ENCODE peak calls at places on chromosomes 12 and 14, in six cellular contexts. O is WTC11, W is aorta, D is NCI-H1930, R is T follicular helper cell, Q is adrenal gland. E is an unnamed sample.

GRCh38 chr12:49705479-49706267 is 1.5 kb downstream of the FMNL3 start:
- DNase-seq in R (no peak), O (peak), D (no peak), Q (peak), W (peak), E (peak)

GRCh38 chr12:32493282-32493681 is 93.9 kb downstream of the FGD4 start:
- DNase-seq in W (no peak), Q (no peak), D (no peak), R (no peak), O (no peak), E (no peak)

GRCh38 chr14:65949711-65950516 is 536.3 kb upstream of the CCDC196 start:
- DNase-seq in O (no peak), D (no peak), R (no peak), W (no peak), Q (peak), E (peak)

GRCh38 chr14:72023128-72024042 is 91.2 kb downstream of the RGS6 start:
- DNase-seq in R (no peak), D (no peak), O (no peak), W (no peak), Q (no peak), E (no peak)

GRCh38 chr12:60106207-60106606 is 510.4 kb downstream of the SLC16A7 start:
- DNase-seq in D (no peak), O (no peak), R (no peak), W (no peak), Q (no peak), E (no peak)

GRCh38 chr12:131473721-131474709 is 236.9 kb upstream of the SFSWAP start:
- DNase-seq in W (no peak), R (no peak), O (peak), Q (no peak), D (no peak), E (no peak)

GRCh38 chr14:33254876-33255275 is 316.2 kb downstream of the NPAS3 start:
- DNase-seq in Q (no peak), W (no peak), R (no peak), D (no peak), O (no peak), E (no peak)

GRCh38 chr14:54312166-54312801 is 84.5 kb upstream of the CDKN3 start:
- DNase-seq in R (no peak), Q (peak), W (no peak), D (no peak), O (no peak), E (no peak)

GRCh38 chr14:36105401-36105800 is 71.1 kb downstream of the PTCSC3 start:
- DNase-seq in Q (no peak), W (no peak), D (no peak), R (no peak), O (peak), E (no peak)

GRCh38 chr12:67394600-67394999 is 125.4 kb downstream of the CAND1 start:
- DNase-seq in D (no peak), R (no peak), Q (peak), W (peak), O (no peak), E (no peak)

GRCh38 chr14:91554535-91555332 is 44.6 kb upstream of the PPP4R3A start:
- DNase-seq in O (no peak), R (no peak), W (no peak), Q (no peak), D (no peak), E (no peak)

GRCh38 chr12:12725956-12726542 is 8.9 kb downstream of the CDKN1B start:
- DNase-seq in O (no peak), W (no peak), Q (no peak), D (no peak), R (no peak), E (no peak)

GRCh38 chr12:130026608-130027176 is 122.9 kb upstream of the TMEM132D start:
- DNase-seq in R (no peak), O (peak), D (peak), W (no peak), Q (no peak), E (peak)

GRCh38 chr14:72457641-72458040 is 436.3 kb downstream of the DPF3 start:
- DNase-seq in R (no peak), O (no peak), W (no peak), Q (no peak), D (no peak), E (no peak)

GRCh38 chr12:55925870-55926737 is 1.6 kb downstream of the PYM1 start:
- DNase-seq in D (no peak), O (no peak), W (no peak), R (no peak), Q (no peak), E (peak)

GRCh38 chr12:104057771-104058197 is 6.5 kb upstream of the HCFC2 start:
- DNase-seq in R (no peak), D (no peak), W (no peak), Q (no peak), O (no peak), E (no peak)

GRCh38 chr12:219891-220352 is 6.0 kb upstream of the SLC6A12 start:
- DNase-seq in Q (peak), W (peak), O (peak), R (peak), D (peak), E (peak)

GRCh38 chr12:124162151-124163110 is 132.5 kb upstream of the RFLNA start:
- DNase-seq in Q (no peak), O (no peak), R (no peak), D (no peak), W (no peak), E (no peak)

GRCh38 chr14:26281280-26281998 is 316.4 kb downstream of the NOVA1 start:
- DNase-seq in W (no peak), O (no peak), R (no peak), Q (peak), D (peak), E (no peak)

GRCh38 chr14:59509101-59509500 is 24.8 kb downstream of the JKAMP start:
- DNase-seq in R (no peak), D (no peak), O (no peak), W (no peak), Q (no peak), E (no peak)

GRCh38 chr12:69908208-69908607 is 83.2 kb downstream of the MYRFL start:
- DNase-seq in W (no peak), R (no peak), D (no peak), Q (no peak), O (no peak), E (no peak)